ENCODE peak calls at places on chromosomes 6 and 20, in four cellular contexts. One of them, this sample, is unnamed.

GRCh38 chr6:30685977-30686907 is at the start of gene PPP1R18:
- DNase-seq in HepG2: no peak
- DNase-seq in GM12878: no peak
- DNase-seq in A549: no peak
- DNase-seq in this sample: peak

GRCh38 chr6:3919130-3919628 is 70.0 kb downstream of the FAM50B start:
- DNase-seq in A549: no peak
- DNase-seq in GM12878: no peak
- DNase-seq in HepG2: no peak
- DNase-seq in this sample: no peak

GRCh38 chr6:107600936-107601335 is 111.0 kb downstream of the SOBP start:
- DNase-seq in A549: peak
- DNase-seq in GM12878: no peak
- DNase-seq in HepG2: peak
- DNase-seq in this sample: no peak

GRCh38 chr6:127207591-127208120 is 59.0 kb upstream of the RNF146 start:
- DNase-seq in GM12878: no peak
- DNase-seq in A549: no peak
- DNase-seq in HepG2: no peak
- DNase-seq in this sample: no peak

GRCh38 chr20:4569092-4569491 is 152.6 kb upstream of the PRND start:
- DNase-seq in HepG2: no peak
- DNase-seq in A549: no peak
- DNase-seq in GM12878: no peak
- DNase-seq in this sample: no peak

GRCh38 chr6:85455627-85456026 is 5.7 kb downstream of the NT5E start:
- DNase-seq in GM12878: no peak
- DNase-seq in A549: no peak
- DNase-seq in HepG2: no peak
- DNase-seq in this sample: no peak

GRCh38 chr20:5691918-5692618 is 58.1 kb upstream of the SHLD1 start:
- DNase-seq in GM12878: peak
- DNase-seq in A549: no peak
- DNase-seq in HepG2: peak
- DNase-seq in this sample: no peak

GRCh38 chr20:34771680-34772081 is 53.8 kb downstream of the NCOA6 start:
- DNase-seq in HepG2: no peak
- DNase-seq in GM12878: no peak
- DNase-seq in A549: no peak
- DNase-seq in this sample: no peak

GRCh38 chr6:162940426-162940825 is 212.7 kb downstream of the PACRG start:
- DNase-seq in A549: no peak
- DNase-seq in HepG2: no peak
- DNase-seq in GM12878: no peak
- DNase-seq in this sample: no peak

GRCh38 chr20:61702246-61702645 is 363.4 kb downstream of the TAF4 start:
- DNase-seq in GM12878: no peak
- DNase-seq in HepG2: no peak
- DNase-seq in A549: no peak
- DNase-seq in this sample: no peak

GRCh38 chr6:31490115-31490873 is 7.7 kb upstream of the MICB start:
- DNase-seq in A549: no peak
- DNase-seq in HepG2: no peak
- DNase-seq in GM12878: no peak
- DNase-seq in this sample: peak

GRCh38 chr6:63305278-63305677 is 14.5 kb downstream of the LGSN start:
- DNase-seq in HepG2: no peak
- DNase-seq in A549: no peak
- DNase-seq in GM12878: no peak
- DNase-seq in this sample: no peak

GRCh38 chr6:125658759-125659431 is 90.5 kb upstream of the HEY2 start:
- DNase-seq in HepG2: no peak
- DNase-seq in GM12878: no peak
- DNase-seq in A549: no peak
- DNase-seq in this sample: no peak

GRCh38 chr6:14766595-14766994 is 479.3 kb upstream of the JARID2 start:
- DNase-seq in GM12878: no peak
- DNase-seq in HepG2: no peak
- DNase-seq in A549: no peak
- DNase-seq in this sample: no peak

GRCh38 chr20:40961176-40961575 is 67.4 kb upstream of the TOP1 start:
- DNase-seq in GM12878: no peak
- DNase-seq in A549: no peak
- DNase-seq in HepG2: no peak
- DNase-seq in this sample: no peak

GRCh38 chr20:24001901-24002405 is 13.4 kb upstream of the GGTLC1 start:
- DNase-seq in GM12878: no peak
- DNase-seq in HepG2: no peak
- DNase-seq in A549: no peak
- DNase-seq in this sample: no peak

GRCh38 chr20:23998392-23998791 is 9.8 kb upstream of the GGTLC1 start:
- DNase-seq in HepG2: no peak
- DNase-seq in A549: no peak
- DNase-seq in GM12878: no peak
- DNase-seq in this sample: no peak

GRCh38 chr20:23995905-23996666 is 7.5 kb upstream of the GGTLC1 start:
- DNase-seq in A549: no peak
- DNase-seq in GM12878: no peak
- DNase-seq in HepG2: peak
- DNase-seq in this sample: peak
- TF ChIP-seq MYC in A549: no peak
- TF ChIP-seq MYC in GM12878: no peak
- TF ChIP-seq MYC in HepG2: no peak
- TF ChIP-seq MYC in this sample: no peak

GRCh38 chr6:70413829-70414494 is 654 bp downstream of the FAM135A start:
- DNase-seq in GM12878: no peak
- DNase-seq in A549: peak
- DNase-seq in HepG2: no peak
- DNase-seq in this sample: peak
- TF ChIP-seq SMC3 in GM12878: no peak
- TF ChIP-seq SMC3 in A549: no peak
- TF ChIP-seq SMC3 in HepG2: no peak
- TF ChIP-seq SMC3 in this sample: no peak

GRCh38 chr6:129507059-129507807 is 202.7 kb downstream of the ARHGAP18 start:
- DNase-seq in A549: no peak
- DNase-seq in HepG2: no peak
- DNase-seq in GM12878: no peak
- DNase-seq in this sample: no peak
- TF ChIP-seq MYC in A549: no peak
- TF ChIP-seq MYC in HepG2: no peak
- TF ChIP-seq MYC in GM12878: no peak
- TF ChIP-seq MYC in this sample: no peak

DNA sequence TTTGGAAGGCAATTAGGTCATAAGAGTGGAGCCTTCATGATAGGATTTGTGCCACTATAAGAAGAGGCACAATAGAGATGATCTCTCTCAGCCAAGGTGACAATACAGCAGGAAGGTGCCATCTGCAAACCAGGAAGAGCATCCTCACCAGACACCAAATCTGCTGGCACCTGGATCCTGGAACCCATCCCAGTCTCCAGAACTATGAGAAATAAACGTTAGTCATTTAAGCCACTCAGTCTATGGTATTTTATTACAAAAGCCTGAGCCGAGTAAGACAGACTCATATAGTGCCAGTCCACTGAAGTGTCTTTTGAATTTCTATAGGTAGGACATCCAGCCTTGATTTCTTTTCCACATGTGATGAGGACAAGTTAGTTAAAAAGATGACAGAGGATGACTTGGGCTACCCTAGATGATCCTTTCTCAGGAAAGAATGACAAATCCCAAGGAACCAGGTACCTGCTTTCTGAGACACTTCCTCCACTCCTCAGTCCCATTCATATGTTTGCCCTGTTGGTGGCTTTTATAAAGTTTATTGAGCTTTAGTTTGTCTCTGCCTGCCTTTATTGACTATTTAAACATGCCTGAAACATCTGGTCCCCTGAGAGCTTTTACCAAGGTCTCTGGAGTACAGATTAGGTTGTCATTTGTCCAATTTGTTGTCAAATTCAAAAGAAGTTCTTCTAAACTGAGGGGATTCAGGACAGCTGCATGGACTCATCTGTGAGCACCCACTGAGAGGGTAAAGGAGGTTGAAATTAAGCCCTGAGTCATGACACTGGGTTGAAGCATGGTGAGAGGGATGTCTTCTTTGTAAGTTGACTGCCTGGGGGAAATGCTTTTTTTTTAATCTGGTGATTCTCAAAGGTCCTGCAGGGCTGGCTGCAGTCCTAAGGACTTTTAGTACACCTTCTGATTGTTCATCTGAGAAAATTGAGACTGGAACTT is 165.0 kb upstream of the PLCB4 start:
- DNase-seq in HepG2: no peak
- DNase-seq in A549: no peak
- DNase-seq in GM12878: no peak
- DNase-seq in this sample: no peak
- TF ChIP-seq SMC3 in HepG2: no peak
- TF ChIP-seq SMC3 in A549: no peak
- TF ChIP-seq SMC3 in GM12878: no peak
- TF ChIP-seq SMC3 in this sample: no peak

DNA sequence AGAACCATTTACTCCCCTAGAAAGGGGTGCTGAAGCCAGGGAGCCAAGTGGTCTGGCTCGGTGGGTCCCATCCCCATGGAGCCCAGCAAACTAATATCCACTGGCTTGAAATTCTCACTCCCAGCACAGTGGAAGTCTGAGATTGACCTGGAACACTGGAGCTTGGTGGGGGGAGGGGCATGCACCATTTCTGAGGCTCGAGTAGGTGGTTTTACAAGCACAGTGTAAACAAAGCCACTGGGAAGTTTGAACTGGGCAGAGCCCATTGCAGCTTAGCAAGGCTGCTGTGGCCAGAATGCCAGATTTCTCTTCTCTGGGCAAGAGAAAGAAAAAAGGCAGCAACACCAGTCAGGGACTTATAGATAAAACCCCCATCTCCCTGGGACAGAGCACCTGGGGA is 855.8 kb upstream of the CITED2 start:
- DNase-seq in GM12878: no peak
- DNase-seq in HepG2: no peak
- DNase-seq in A549: no peak
- DNase-seq in this sample: no peak
- TF ChIP-seq MYC in GM12878: no peak
- TF ChIP-seq MYC in HepG2: no peak
- TF ChIP-seq MYC in A549: no peak
- TF ChIP-seq MYC in this sample: no peak

DNA sequence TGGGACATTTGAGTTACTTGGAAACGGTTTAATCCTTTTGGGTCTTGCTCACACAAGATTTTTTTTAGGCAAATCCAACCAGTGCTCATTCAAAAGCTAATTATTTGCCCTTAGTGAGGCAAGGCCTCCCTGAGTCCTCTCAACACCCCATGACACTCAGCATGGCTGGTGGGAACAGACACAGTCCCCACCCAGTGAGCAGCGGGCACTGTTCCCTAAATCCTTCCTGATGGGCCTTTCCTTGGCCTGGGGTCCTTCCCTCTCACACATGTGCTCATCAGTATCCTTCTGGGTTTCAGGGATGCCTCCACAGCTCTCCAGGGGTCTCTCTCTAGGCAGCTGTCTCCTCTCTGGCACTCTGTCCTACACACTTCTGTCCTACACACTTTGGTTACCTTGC is 28.0 kb downstream of the PLAGL2 start:
- DNase-seq in GM12878: no peak
- DNase-seq in HepG2: no peak
- DNase-seq in A549: no peak
- DNase-seq in this sample: no peak
- TF ChIP-seq SMC3 in GM12878: no peak
- TF ChIP-seq SMC3 in HepG2: no peak
- TF ChIP-seq SMC3 in A549: no peak
- TF ChIP-seq SMC3 in this sample: no peak